ENCODE peak calls at places on chromosomes 3 and 15, in five cellular contexts. B is iris pigment epithelial cell; A is DMS 273 treated with DMSO at 0.1 percent for 48 hours; E is NCI-H69; T is stimulated activated CD4-positive, alpha-beta T cell treated with anti-CD3 and anti-CD28 coated beads, Interleukin-1b, Interleukin-23, amount 100 ng/mL, for 4 hours. Z is an unnamed sample.

GRCh38 chr3:134869153-134869726 is 74.2 kb downstream of the EPHB1 start:
- DNase-seq in A (no peak), E (peak; percentile 60), B (no peak), T (no peak), Z (no peak)

GRCh38 chr3:114892117-114892870 is 254.8 kb downstream of the ZBTB20 start:
- DNase-seq in T (no peak), A (peak; percentile 87), E (peak; percentile 53), B (no peak), Z (no peak)

GRCh38 chr3:29283739-29284138 is 2.9 kb downstream of the RBMS3 start:
- DNase-seq in B (no peak), T (no peak), A (no peak), E (no peak), Z (no peak)

GRCh38 chr3:64936570-64936969 is 248.8 kb upstream of the ADAMTS9 start:
- DNase-seq in B (no peak), A (no peak), T (no peak), E (no peak), Z (no peak)

GRCh38 chr3:104180906-104181305 is 1185.8 kb upstream of the ALCAM start:
- DNase-seq in T (no peak), A (no peak), B (no peak), E (no peak), Z (no peak)

GRCh38 chr15:73983211-73983727 is 8.8 kb downstream of the STOML1 start:
- DNase-seq in B (peak; percentile 79), E (peak; percentile 37), T (no peak), A (no peak), Z (no peak)

GRCh38 chr3:175748087-175748732 is 889.1 kb downstream of the NAALADL2 start:
- DNase-seq in E (no peak), A (no peak), B (peak; percentile 25), T (no peak), Z (no peak)

GRCh38 chr3:18544135-18544534 is 119.0 kb upstream of the SATB1 start:
- DNase-seq in B (no peak), T (no peak), A (no peak), E (no peak), Z (no peak)

GRCh38 chr3:31729082-31729481 is 196.4 kb downstream of the STT3B start:
- DNase-seq in A (no peak), E (peak; percentile 37), T (no peak), B (no peak), Z (no peak)

GRCh38 chr3:136957751-136958288 is at the start of gene IL20RB:
- DNase-seq in B (peak; percentile 29), A (no peak), E (no peak), T (no peak), Z (no peak)